ENCODE peak calls at places on chromosomes 12 and 14, in eight cellular contexts. Y is body of pancreas, T is breast epithelium, S is H1, E is esophagus squamous epithelium, D is adrenal gland, N is A549, Z is heart left ventricle. H is an unnamed sample.

GRCh38 chr12:70254846-70255245 is 11.6 kb downstream of the CNOT2 start:
- DNase-seq in Y (no peak), T (no peak), S (no peak), E (no peak), D (no peak), N (no peak), Z (no peak), H (no peak)

GRCh38 chr12:110279976-110280783 is 867 bp upstream of the ATP2A2 start:
- DNase-seq in Y (peak; percentile 42), T (peak; percentile 47), S (peak; percentile 80), E (no peak), D (peak; percentile 63), N (peak; percentile 72), Z (peak; percentile 73), H (no peak)

GRCh38 chr12:124881123-124881522 is 17.5 kb upstream of the SCARB1 start:
- DNase-seq in Y (no peak), T (no peak), S (no peak), E (no peak), D (no peak), N (no peak), Z (no peak), H (no peak)

GRCh38 chr12:113798552-113798951 is 167.6 kb downstream of the RBM19 start:
- DNase-seq in Y (no peak), T (no peak), S (no peak), E (no peak), D (no peak), N (no peak), Z (no peak), H (no peak)

GRCh38 chr12:31728289-31728916 is 418 bp downstream of the AMN1 start:
- DNase-seq in Y (peak; percentile 52), T (no peak), S (peak; percentile 69), E (no peak), D (peak; percentile 45), N (peak; percentile 77), Z (no peak), H (peak; percentile 73)

GRCh38 chr12:127629066-127629820 is 637.7 kb upstream of the TMEM132C start:
- DNase-seq in Y (no peak), T (no peak), S (no peak), E (no peak), D (no peak), N (no peak), Z (no peak), H (no peak)

GRCh38 chr14:70822706-70823185 is 13.4 kb upstream of the MAP3K9 start:
- DNase-seq in Y (peak; percentile 24), T (no peak), S (peak; percentile 83), E (no peak), D (no peak), N (peak; percentile 52), Z (peak; percentile 70), H (peak; percentile 28)

GRCh38 chr14:105197274-105197673 is 16.2 kb upstream of the NUDT14 start:
- DNase-seq in Y (no peak), T (no peak), S (no peak), E (no peak), D (no peak), N (no peak), Z (peak; percentile 79), H (no peak)

GRCh38 chr12:97538705-97539104 is 76.1 kb downstream of the RMST start:
- DNase-seq in Y (no peak), T (no peak), S (no peak), E (no peak), D (no peak), N (no peak), Z (no peak), H (no peak)

GRCh38 chr12:10088955-10089354 is 9.8 kb downstream of the CLEC1A start:
- DNase-seq in Y (no peak), T (no peak), S (no peak), E (no peak), D (no peak), N (no peak), Z (no peak), H (peak; percentile 55)

GRCh38 chr12:122951406-122951805 is 14.9 kb downstream of the ABCB9 start:
- DNase-seq in Y (no peak), T (no peak), S (no peak), E (no peak), D (no peak), N (no peak), Z (peak; percentile 16), H (no peak)

GRCh38 chr14:24351517-24351916 is 11.7 kb upstream of the RIPK3 start:
- DNase-seq in Y (no peak), T (no peak), S (no peak), E (no peak), D (no peak), N (no peak), Z (no peak), H (no peak)

GRCh38 chr14:89641495-89642162 is 224.6 kb upstream of the FOXN3 start:
- DNase-seq in Y (no peak), T (no peak), S (no peak), E (no peak), D (no peak), N (no peak), Z (no peak), H (no peak)

GRCh38 chr12:71636704-71637115 is 26.9 kb downstream of the ZFC3H1 start:
- DNase-seq in Y (no peak), T (no peak), S (no peak), E (no peak), D (no peak), N (peak; percentile 36), Z (no peak), H (no peak)

GRCh38 chr12:113958108-113958507 is 8.0 kb downstream of the RBM19 start:
- DNase-seq in Y (no peak), T (no peak), S (no peak), E (no peak), D (no peak), N (no peak), Z (no peak), H (no peak)

GRCh38 chr12:92601680-92602079 is 101.1 kb upstream of the PLEKHG7 start:
- DNase-seq in Y (no peak), T (no peak), S (no peak), E (no peak), D (no peak), N (no peak), Z (no peak), H (no peak)

GRCh38 chr12:92604786-92605185 is 98.0 kb upstream of the PLEKHG7 start:
- DNase-seq in Y (no peak), T (no peak), S (no peak), E (no peak), D (no peak), N (no peak), Z (no peak), H (no peak)

GRCh38 chr12:92602476-92602875 is 100.3 kb upstream of the PLEKHG7 start:
- DNase-seq in Y (no peak), T (no peak), S (no peak), E (no peak), D (no peak), N (no peak), Z (no peak), H (no peak)

GRCh38 chr12:92603741-92604432 is 98.9 kb upstream of the PLEKHG7 start:
- DNase-seq in Y (no peak), T (no peak), S (no peak), E (no peak), D (no peak), N (no peak), Z (no peak), H (no peak)

DNA sequence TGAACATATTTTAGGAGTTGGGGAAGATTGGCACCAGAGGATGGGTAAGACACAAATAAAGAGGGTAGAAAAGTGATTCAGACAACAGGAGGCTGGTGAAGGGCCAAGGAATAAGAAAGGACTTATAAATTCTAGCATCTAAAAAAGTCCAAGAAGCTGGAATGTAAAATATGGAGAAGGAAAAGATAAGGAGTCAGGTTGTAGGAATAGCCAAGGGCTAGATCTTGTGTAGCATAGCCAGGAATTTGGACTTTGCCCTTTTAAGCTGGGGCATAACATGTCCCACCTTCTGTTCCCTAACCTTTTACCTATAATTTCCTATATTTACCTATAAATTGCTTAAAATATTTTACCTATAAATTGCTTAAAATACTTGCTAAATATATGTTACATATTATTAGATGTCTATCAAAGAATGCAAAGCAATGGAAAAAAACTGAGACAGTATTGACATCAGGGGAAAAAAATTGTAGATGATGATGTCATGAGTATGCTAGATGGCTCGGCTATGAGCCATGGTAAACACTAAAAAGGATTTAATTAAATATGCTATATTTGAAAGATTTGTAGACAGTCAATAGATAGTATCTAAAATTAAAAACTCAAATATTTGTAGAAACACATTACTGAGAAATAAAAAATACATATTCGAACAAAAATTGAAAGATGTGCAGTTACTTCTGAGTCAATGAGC is 99.7 kb upstream of the PLEKHG7 start:
- DNase-seq in Y (no peak), T (no peak), S (no peak), E (no peak), D (no peak), N (no peak), Z (no peak), H (no peak)
- H3K27ac ChIP-seq in Y (no peak overlapping the region), T (peak overlapping the region; percentile 78), S (no peak overlapping the region), E (no peak overlapping the region), D (no peak overlapping the region), N (peak overlapping the region; percentile 98), Z (no peak overlapping the region), H (no peak overlapping the region)

GRCh38 chr14:91318911-91319310 is 74.4 kb upstream of the GPR68 start:
- DNase-seq in Y (no peak), T (no peak), S (no peak), E (no peak), D (no peak), N (no peak), Z (no peak), H (no peak)
- H3K4me1 ChIP-seq in Y (peaks cover 12% of the 10 kb centered on the region), T (peaks cover 9% of the 10 kb centered on the region), S (peaks cover 2% of the 10 kb centered on the region), E (peaks cover 14% of the 10 kb centered on the region), D (peaks cover 11% of the 10 kb centered on the region), N (no peaks in the 10 kb centered on the region), Z (peaks cover 41% of the 10 kb centered on the region), H (no peaks in the 10 kb centered on the region)

GRCh38 chr12:56679834-56680575 is 8.1 kb downstream of the PTGES3 start:
- DNase-seq in Y (no peak), T (no peak), S (no peak), E (no peak), D (no peak), N (no peak), Z (no peak), H (no peak)
- TF ChIP-seq POLR2A in Y (no peak), T (no peak), S (no peak), E (no peak), D (no peak), N (no peak), Z (no peak), H (no peak)

GRCh38 chr14:72774141-72774540 is 119.8 kb downstream of the DPF3 start:
- DNase-seq in Y (no peak), T (no peak), S (no peak), E (no peak), D (no peak), N (no peak), Z (no peak), H (no peak)

GRCh38 chr14:72775923-72776554 is 117.9 kb downstream of the DPF3 start:
- DNase-seq in Y (no peak), T (no peak), S (peak; percentile 37), E (no peak), D (no peak), N (no peak), Z (no peak), H (no peak)

GRCh38 chr14:72776701-72777255 is 117.1 kb downstream of the DPF3 start:
- DNase-seq in Y (no peak), T (no peak), S (no peak), E (no peak), D (no peak), N (no peak), Z (no peak), H (peak; percentile 71)

GRCh38 chr14:72777636-72778035 is 116.3 kb downstream of the DPF3 start:
- DNase-seq in Y (no peak), T (no peak), S (no peak), E (no peak), D (no peak), N (no peak), Z (no peak), H (no peak)

GRCh38 chr14:72774894-72775620 is 118.8 kb downstream of the DPF3 start:
- DNase-seq in Y (no peak), T (no peak), S (no peak), E (no peak), D (no peak), N (no peak), Z (no peak), H (no peak)
- H3K27ac ChIP-seq in Y (no peak overlapping the region), T (no peak overlapping the region), S (no peak overlapping the region), E (no peak overlapping the region), D (no peak overlapping the region), N (no peak overlapping the region), Z (no peak overlapping the region), H (no peak overlapping the region)